ENCODE peak calls at places on chromosomes 6 and 20, in six cellular contexts. One of them, this sample, is unnamed.

GRCh38 chr6:152416652-152417051 is 220.5 kb downstream of the SYNE1 start:
- DNase-seq in NB4: no peak
- DNase-seq in adrenal gland: no peak
- DNase-seq in body of pancreas: no peak
- DNase-seq in GM12892: no peak
- DNase-seq in endothelial cell of umbilical vein: no peak
- DNase-seq in this sample: no peak

GRCh38 chr6:73969982-73970960 is 274.3 kb downstream of the CD109 start:
- DNase-seq in NB4: peak; percentile 51
- DNase-seq in adrenal gland: no peak
- DNase-seq in body of pancreas: no peak
- DNase-seq in GM12892: no peak
- DNase-seq in endothelial cell of umbilical vein: peak; percentile 56
- DNase-seq in this sample: no peak

GRCh38 chr6:139406577-139407343 is 32.3 kb upstream of the CITED2 start:
- DNase-seq in NB4: no peak
- DNase-seq in adrenal gland: no peak
- DNase-seq in body of pancreas: no peak
- DNase-seq in GM12892: no peak
- DNase-seq in endothelial cell of umbilical vein: no peak
- DNase-seq in this sample: no peak

GRCh38 chr20:51678041-51678697 is 90.0 kb downstream of the ATP9A start:
- DNase-seq in NB4: no peak
- DNase-seq in adrenal gland: no peak
- DNase-seq in body of pancreas: no peak
- DNase-seq in GM12892: no peak
- DNase-seq in endothelial cell of umbilical vein: no peak
- DNase-seq in this sample: no peak

GRCh38 chr20:59063358-59064213 is 21.0 kb upstream of the PRELID3B start:
- DNase-seq in NB4: no peak
- DNase-seq in adrenal gland: peak; percentile 24
- DNase-seq in body of pancreas: no peak
- DNase-seq in GM12892: no peak
- DNase-seq in endothelial cell of umbilical vein: peak; percentile 68
- DNase-seq in this sample: no peak

GRCh38 chr6:98470821-98471220 is 363.6 kb upstream of the POU3F2 start:
- DNase-seq in NB4: no peak
- DNase-seq in adrenal gland: no peak
- DNase-seq in body of pancreas: no peak
- DNase-seq in GM12892: no peak
- DNase-seq in endothelial cell of umbilical vein: no peak
- DNase-seq in this sample: no peak

GRCh38 chr20:47370850-47371782 is 14.6 kb upstream of the ZMYND8 start:
- DNase-seq in NB4: no peak
- DNase-seq in adrenal gland: peak; percentile 54
- DNase-seq in body of pancreas: no peak
- DNase-seq in GM12892: no peak
- DNase-seq in endothelial cell of umbilical vein: no peak
- DNase-seq in this sample: no peak

GRCh38 chr6:36969988-36970891 is 15.7 kb downstream of the PI16 start:
- DNase-seq in NB4: no peak
- DNase-seq in adrenal gland: no peak
- DNase-seq in body of pancreas: no peak
- DNase-seq in GM12892: no peak
- DNase-seq in endothelial cell of umbilical vein: no peak
- DNase-seq in this sample: no peak

GRCh38 chr6:10170816-10171215 is 244.1 kb downstream of the TFAP2A start:
- DNase-seq in NB4: no peak
- DNase-seq in adrenal gland: no peak
- DNase-seq in body of pancreas: no peak
- DNase-seq in GM12892: no peak
- DNase-seq in endothelial cell of umbilical vein: no peak
- DNase-seq in this sample: no peak

GRCh38 chr6:32853541-32854375 is at the start of the genes PSMB9 and TAP1:
- DNase-seq in NB4: peak; percentile 93
- DNase-seq in adrenal gland: peak; percentile 95
- DNase-seq in body of pancreas: peak; percentile 93
- DNase-seq in GM12892: peak; percentile 92
- DNase-seq in endothelial cell of umbilical vein: peak; percentile 96
- DNase-seq in this sample: peak; percentile 97

GRCh38 chr6:32852018-32852843 is 1.3 kb downstream of the TAP1 start:
- DNase-seq in NB4: peak; percentile 15
- DNase-seq in adrenal gland: peak; percentile 61
- DNase-seq in body of pancreas: no peak
- DNase-seq in GM12892: no peak
- DNase-seq in endothelial cell of umbilical vein: no peak
- DNase-seq in this sample: no peak

GRCh38 chr6:32854376-32855178 is 585 bp downstream of the PSMB9 start:
- DNase-seq in NB4: peak; percentile 68
- DNase-seq in adrenal gland: no peak
- DNase-seq in body of pancreas: peak; percentile 38
- DNase-seq in GM12892: peak; percentile 58
- DNase-seq in endothelial cell of umbilical vein: no peak
- DNase-seq in this sample: no peak

GRCh38 chr6:32851025-32851424 is 2.5 kb downstream of the TAP1 start:
- DNase-seq in NB4: no peak
- DNase-seq in adrenal gland: no peak
- DNase-seq in body of pancreas: no peak
- DNase-seq in GM12892: no peak
- DNase-seq in endothelial cell of umbilical vein: no peak
- DNase-seq in this sample: no peak

DNA sequence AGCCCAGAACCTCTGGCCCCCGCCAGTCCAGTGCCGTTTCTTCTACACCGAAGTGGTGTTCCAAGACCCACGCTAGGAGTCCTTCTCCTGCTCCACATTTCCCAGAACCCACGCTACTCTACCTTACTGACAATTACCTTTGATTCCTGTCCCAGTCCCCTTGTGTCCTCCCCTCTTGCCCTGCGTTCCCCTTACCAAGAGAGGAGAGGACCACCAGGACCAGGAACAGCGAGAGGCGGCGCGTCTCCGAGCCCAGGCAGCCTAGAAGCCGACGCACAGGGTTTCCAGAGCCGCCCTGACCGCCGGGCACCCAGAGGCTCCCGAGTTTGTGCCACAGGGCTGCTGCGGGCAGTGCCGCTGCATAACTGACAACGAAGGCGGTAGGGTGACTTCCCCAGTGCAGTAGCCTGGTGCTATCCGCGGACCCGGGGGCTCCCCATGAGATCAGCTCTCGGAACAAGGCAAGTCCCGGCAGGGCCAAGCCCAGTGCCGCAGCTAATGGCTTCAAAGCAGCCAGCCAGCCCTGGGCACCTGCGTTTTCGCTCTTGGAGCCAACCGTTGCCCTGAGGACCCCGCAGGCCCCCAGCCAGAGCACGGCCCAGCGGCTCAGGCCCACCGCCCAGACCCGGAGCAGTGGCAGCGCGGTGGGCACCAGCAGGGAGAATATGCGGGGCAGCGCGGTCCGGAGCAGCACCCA is 512 bp downstream of the TAP1 start:
- DNase-seq in NB4: peak; percentile 72
- DNase-seq in adrenal gland: peak; percentile 75
- DNase-seq in body of pancreas: peak; percentile 59
- DNase-seq in GM12892: peak; percentile 50
- DNase-seq in endothelial cell of umbilical vein: peak; percentile 52
- DNase-seq in this sample: peak; percentile 88
- TF ChIP-seq POLR2A in NB4: no peak
- TF ChIP-seq POLR2A in adrenal gland: no peak
- TF ChIP-seq POLR2A in body of pancreas: no peak
- TF ChIP-seq POLR2A in GM12892: no peak
- TF ChIP-seq POLR2A in endothelial cell of umbilical vein: no peak
- TF ChIP-seq POLR2A in this sample: no peak

DNA sequence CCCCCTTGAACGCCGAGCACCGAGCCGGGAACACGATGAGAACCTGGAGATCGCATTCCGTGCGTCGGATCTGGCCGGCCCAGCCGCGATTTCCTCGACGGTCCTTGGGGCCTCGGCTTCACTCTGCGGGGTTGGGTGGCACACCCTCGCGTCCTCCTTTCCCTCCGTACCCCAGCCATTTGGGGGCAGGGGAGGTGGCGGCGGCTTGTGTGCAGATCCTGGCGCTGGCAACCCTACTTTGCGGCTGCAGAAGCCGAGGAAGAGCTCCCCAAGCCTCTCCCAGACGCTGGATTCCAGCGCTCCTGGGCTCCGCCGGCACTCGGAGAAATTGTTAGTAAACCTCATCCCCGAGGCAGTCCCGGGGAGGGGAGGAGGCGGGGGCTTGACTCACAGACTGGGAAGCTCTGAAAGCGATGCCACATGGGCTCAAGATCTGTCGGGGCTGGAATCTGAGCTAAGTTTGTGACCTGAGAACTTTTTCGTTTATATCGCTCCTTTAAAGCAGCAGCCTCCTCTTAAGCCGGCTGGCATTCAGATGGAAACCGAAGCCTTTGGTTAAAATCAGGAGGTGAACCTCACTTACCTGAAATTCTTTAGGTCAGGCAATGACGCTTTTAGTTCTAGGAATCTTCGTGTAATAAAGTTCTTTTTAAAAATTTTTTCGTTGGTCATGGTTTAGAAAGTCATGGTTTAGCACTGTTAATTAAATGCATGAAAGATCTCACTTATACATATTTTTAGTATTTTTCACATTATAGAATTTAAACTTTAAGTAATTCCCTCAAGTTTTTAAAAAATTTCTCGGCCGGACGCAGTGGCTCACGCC is 850 bp downstream of the DSE start:
- DNase-seq in NB4: peak; percentile 69
- DNase-seq in adrenal gland: peak; percentile 89
- DNase-seq in body of pancreas: peak; percentile 50
- DNase-seq in GM12892: peak; percentile 26
- DNase-seq in endothelial cell of umbilical vein: peak; percentile 83
- DNase-seq in this sample: no peak
- TF ChIP-seq POLR2A in NB4: no peak
- TF ChIP-seq POLR2A in adrenal gland: no peak
- TF ChIP-seq POLR2A in body of pancreas: no peak
- TF ChIP-seq POLR2A in GM12892: no peak
- TF ChIP-seq POLR2A in endothelial cell of umbilical vein: no peak
- TF ChIP-seq POLR2A in this sample: no peak

GRCh38 chr6:38427492-38428210 is 212.1 kb downstream of the BTBD9 start:
- DNase-seq in NB4: no peak
- DNase-seq in adrenal gland: no peak
- DNase-seq in body of pancreas: no peak
- DNase-seq in GM12892: peak; percentile 20
- DNase-seq in endothelial cell of umbilical vein: no peak
- DNase-seq in this sample: no peak

GRCh38 chr6:38420207-38420606 is 219.5 kb downstream of the BTBD9 start:
- DNase-seq in NB4: no peak
- DNase-seq in adrenal gland: no peak
- DNase-seq in body of pancreas: no peak
- DNase-seq in GM12892: no peak
- DNase-seq in endothelial cell of umbilical vein: peak; percentile 29
- DNase-seq in this sample: no peak

GRCh38 chr6:38423746-38424145 is 216.0 kb downstream of the BTBD9 start:
- DNase-seq in NB4: no peak
- DNase-seq in adrenal gland: no peak
- DNase-seq in body of pancreas: no peak
- DNase-seq in GM12892: no peak
- DNase-seq in endothelial cell of umbilical vein: peak; percentile 59
- DNase-seq in this sample: no peak
- TF ChIP-seq POLR2A in NB4: no peak
- TF ChIP-seq POLR2A in adrenal gland: no peak
- TF ChIP-seq POLR2A in body of pancreas: no peak
- TF ChIP-seq POLR2A in GM12892: no peak
- TF ChIP-seq POLR2A in endothelial cell of umbilical vein: no peak
- TF ChIP-seq POLR2A in this sample: no peak

DNA sequence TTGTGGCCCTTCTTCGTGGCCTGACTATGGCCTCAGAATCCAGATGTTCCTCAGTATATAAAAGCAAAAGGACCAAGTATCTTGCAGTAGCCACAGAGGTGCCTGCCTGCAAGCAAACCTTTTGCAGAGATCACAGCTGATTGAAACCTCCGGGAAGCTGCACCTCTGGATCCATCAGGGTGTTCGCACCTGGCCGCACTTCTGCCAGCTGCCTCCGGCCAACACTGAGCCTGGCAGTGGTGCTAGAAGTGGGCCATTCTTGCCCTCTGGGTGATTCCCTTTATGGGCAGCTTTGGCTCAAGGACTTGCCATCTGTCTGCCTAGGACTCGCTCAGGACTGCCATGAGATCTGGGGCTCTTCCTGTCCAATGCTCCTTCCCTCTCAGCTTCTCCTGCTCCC is 214.6 kb upstream of the ECI2 start:
- DNase-seq in NB4: no peak
- DNase-seq in adrenal gland: no peak
- DNase-seq in body of pancreas: no peak
- DNase-seq in GM12892: no peak
- DNase-seq in endothelial cell of umbilical vein: no peak
- DNase-seq in this sample: peak; percentile 81
- TF ChIP-seq POLR2A in NB4: no peak
- TF ChIP-seq POLR2A in adrenal gland: no peak
- TF ChIP-seq POLR2A in body of pancreas: no peak
- TF ChIP-seq POLR2A in GM12892: no peak
- TF ChIP-seq POLR2A in endothelial cell of umbilical vein: no peak
- TF ChIP-seq POLR2A in this sample: no peak

DNA sequence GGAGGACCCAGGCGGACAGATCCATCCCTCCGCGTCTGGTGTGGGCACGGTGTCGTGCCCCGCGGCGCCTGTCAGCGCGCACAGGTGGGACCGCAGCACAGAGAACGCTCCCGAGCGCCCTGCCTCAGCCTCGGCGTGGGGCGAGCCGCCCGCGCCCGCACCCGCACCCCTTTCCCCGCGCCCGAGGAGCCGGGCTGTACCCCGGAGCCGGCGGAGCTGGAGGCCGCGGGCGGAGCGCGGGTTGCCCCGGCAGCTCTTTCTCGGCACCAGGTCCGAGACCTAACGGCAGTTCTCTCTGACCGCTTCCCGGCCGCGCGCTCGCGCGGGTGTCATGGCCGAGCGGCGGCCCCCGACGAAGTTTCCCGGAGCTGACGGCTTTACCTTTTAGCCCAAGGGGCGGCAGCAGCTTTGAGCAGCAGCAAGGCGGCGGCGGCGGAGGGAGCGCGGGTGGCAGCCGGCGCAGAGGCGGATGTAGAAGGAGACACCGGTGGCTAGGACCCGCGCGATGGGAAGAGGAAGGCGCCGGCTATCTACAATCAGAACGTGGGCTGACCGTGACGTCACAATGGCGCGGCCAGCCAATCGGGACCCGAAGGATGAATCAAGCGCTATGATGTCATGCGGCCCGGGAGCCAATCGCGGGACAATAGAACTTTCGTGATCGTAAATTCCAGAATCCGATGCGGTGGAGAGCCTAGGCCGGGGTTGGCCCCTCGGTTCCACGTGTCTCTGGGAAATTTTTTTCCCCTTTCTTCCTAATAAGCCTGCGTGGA is at the start of gene ELOVL5:
- DNase-seq in NB4: peak; percentile 97
- DNase-seq in adrenal gland: peak; percentile 100
- DNase-seq in body of pancreas: peak; percentile 90
- DNase-seq in GM12892: peak; percentile 64
- DNase-seq in endothelial cell of umbilical vein: peak; percentile 98
- DNase-seq in this sample: no peak
- TF ChIP-seq POLR2A in NB4: peak; percentile 38
- TF ChIP-seq POLR2A in adrenal gland: peak; percentile 84
- TF ChIP-seq POLR2A in body of pancreas: peak; percentile 72
- TF ChIP-seq POLR2A in GM12892: peak; percentile 68
- TF ChIP-seq POLR2A in endothelial cell of umbilical vein: no peak
- TF ChIP-seq POLR2A in this sample: peak; percentile 85

GRCh38 chr20:3768342-3769130 is 983 bp upstream of the ADISSP start:
- DNase-seq in NB4: peak; percentile 93
- DNase-seq in adrenal gland: peak; percentile 84
- DNase-seq in body of pancreas: peak; percentile 64
- DNase-seq in GM12892: peak; percentile 75
- DNase-seq in endothelial cell of umbilical vein: peak; percentile 75
- DNase-seq in this sample: peak; percentile 92
- TF ChIP-seq POLR2A in NB4: no peak
- TF ChIP-seq POLR2A in adrenal gland: no peak
- TF ChIP-seq POLR2A in body of pancreas: no peak
- TF ChIP-seq POLR2A in GM12892: no peak
- TF ChIP-seq POLR2A in endothelial cell of umbilical vein: no peak
- TF ChIP-seq POLR2A in this sample: no peak

This sample was measured in vagina.